ENCODE peak calls at places on chromosomes 11 and 22, in nine cellular contexts. One of them, this sample, is unnamed.

GRCh38 chr22:44572414-44573207 is 74.6 kb upstream of the RTL6 start:
- DNase-seq in A549: no peak
- DNase-seq in sigmoid colon: peak; percentile 57
- DNase-seq in esophagus muscularis mucosa: no peak
- DNase-seq in tibial nerve: no peak
- DNase-seq in K562: no peak
- DNase-seq in H1: no peak
- DNase-seq in transverse colon: no peak
- DNase-seq in ovary: no peak
- DNase-seq in this sample: peak; percentile 20

GRCh38 chr11:119026970-119027369 is 3.7 kb downstream of the SLC37A4 start:
- DNase-seq in tibial nerve: no peak
- DNase-seq in K562: peak; percentile 7
- DNase-seq in A549: no peak
- DNase-seq in ovary: no peak
- DNase-seq in esophagus muscularis mucosa: no peak
- DNase-seq in H1: no peak
- DNase-seq in transverse colon: no peak
- DNase-seq in sigmoid colon: no peak
- DNase-seq in this sample: no peak

GRCh38 chr22:27537481-27537891 is 264.1 kb downstream of the MN1 start:
- DNase-seq in A549: no peak
- DNase-seq in tibial nerve: no peak
- DNase-seq in esophagus muscularis mucosa: no peak
- DNase-seq in transverse colon: peak; percentile 15
- DNase-seq in sigmoid colon: peak; percentile 83
- DNase-seq in H1: no peak
- DNase-seq in K562: no peak
- DNase-seq in ovary: peak; percentile 19
- DNase-seq in this sample: no peak

GRCh38 chr11:64591257-64592233 is 525 bp downstream of the SLC22A12 start:
- DNase-seq in esophagus muscularis mucosa: no peak
- DNase-seq in K562: no peak
- DNase-seq in ovary: no peak
- DNase-seq in sigmoid colon: peak; percentile 49
- DNase-seq in tibial nerve: no peak
- DNase-seq in transverse colon: no peak
- DNase-seq in H1: no peak
- DNase-seq in A549: no peak
- DNase-seq in this sample: no peak

GRCh38 chr22:17951315-17951714 is 73.0 kb downstream of the MICAL3 start:
- DNase-seq in tibial nerve: no peak
- DNase-seq in esophagus muscularis mucosa: no peak
- DNase-seq in transverse colon: no peak
- DNase-seq in K562: no peak
- DNase-seq in sigmoid colon: no peak
- DNase-seq in H1: no peak
- DNase-seq in ovary: no peak
- DNase-seq in A549: no peak
- DNase-seq in this sample: no peak

GRCh38 chr11:65791719-65792213 is 4.9 kb downstream of the OVOL1 start:
- DNase-seq in A549: no peak
- DNase-seq in ovary: no peak
- DNase-seq in transverse colon: peak; percentile 87
- DNase-seq in K562: no peak
- DNase-seq in sigmoid colon: no peak
- DNase-seq in esophagus muscularis mucosa: no peak
- DNase-seq in H1: no peak
- DNase-seq in tibial nerve: no peak
- DNase-seq in this sample: peak; percentile 62

GRCh38 chr11:12008790-12009616 is 577 bp upstream of the DKK3 start:
- DNase-seq in K562: peak; percentile 93
- DNase-seq in sigmoid colon: peak; percentile 76
- DNase-seq in A549: peak; percentile 38
- DNase-seq in H1: peak; percentile 88
- DNase-seq in tibial nerve: no peak
- DNase-seq in esophagus muscularis mucosa: no peak
- DNase-seq in transverse colon: peak; percentile 14
- DNase-seq in ovary: peak; percentile 20
- DNase-seq in this sample: peak; percentile 47

GRCh38 chr22:18990355-18991137 is 54.5 kb upstream of the PRODH start:
- DNase-seq in tibial nerve: no peak
- DNase-seq in K562: no peak
- DNase-seq in A549: no peak
- DNase-seq in transverse colon: no peak
- DNase-seq in esophagus muscularis mucosa: no peak
- DNase-seq in ovary: no peak
- DNase-seq in H1: peak; percentile 37
- DNase-seq in sigmoid colon: no peak
- DNase-seq in this sample: no peak

GRCh38 chr11:119741369-119742262 is 12.6 kb upstream of the NECTIN1 start:
- DNase-seq in esophagus muscularis mucosa: no peak
- DNase-seq in H1: peak; percentile 95
- DNase-seq in transverse colon: peak; percentile 75
- DNase-seq in K562: peak; percentile 83
- DNase-seq in ovary: no peak
- DNase-seq in tibial nerve: no peak
- DNase-seq in A549: peak; percentile 20
- DNase-seq in sigmoid colon: no peak
- DNase-seq in this sample: peak; percentile 69

GRCh38 chr11:2472428-2473186 is 27.8 kb downstream of the KCNQ1 start:
- DNase-seq in sigmoid colon: no peak
- DNase-seq in ovary: no peak
- DNase-seq in K562: no peak
- DNase-seq in tibial nerve: no peak
- DNase-seq in transverse colon: no peak
- DNase-seq in A549: no peak
- DNase-seq in H1: no peak
- DNase-seq in esophagus muscularis mucosa: peak; percentile 55
- DNase-seq in this sample: peak; percentile 13

GRCh38 chr11:9748361-9748970 is 84.6 kb downstream of the SWAP70 start:
- DNase-seq in esophagus muscularis mucosa: no peak
- DNase-seq in tibial nerve: no peak
- DNase-seq in transverse colon: peak; percentile 57
- DNase-seq in ovary: no peak
- DNase-seq in H1: peak; percentile 64
- DNase-seq in sigmoid colon: peak; percentile 77
- DNase-seq in A549: peak; percentile 85
- DNase-seq in K562: peak; percentile 40
- DNase-seq in this sample: peak; percentile 42

GRCh38 chr11:112225753-112226061 is 521 bp upstream of the PTS start:
- DNase-seq in transverse colon: peak; percentile 79
- DNase-seq in A549: no peak
- DNase-seq in esophagus muscularis mucosa: no peak
- DNase-seq in tibial nerve: peak; percentile 21
- DNase-seq in ovary: no peak
- DNase-seq in H1: no peak
- DNase-seq in sigmoid colon: peak; percentile 90
- DNase-seq in K562: no peak
- DNase-seq in this sample: no peak

GRCh38 chr11:115623021-115623451 is 118.8 kb upstream of the CADM1 start:
- DNase-seq in H1: no peak
- DNase-seq in tibial nerve: no peak
- DNase-seq in sigmoid colon: peak; percentile 89
- DNase-seq in transverse colon: peak; percentile 59
- DNase-seq in ovary: peak; percentile 59
- DNase-seq in esophagus muscularis mucosa: no peak
- DNase-seq in K562: no peak
- DNase-seq in A549: peak; percentile 23
- DNase-seq in this sample: peak; percentile 42

GRCh38 chr11:118366287-118366686 is 6.9 kb downstream of the UBE4A start:
- DNase-seq in H1: no peak
- DNase-seq in tibial nerve: no peak
- DNase-seq in esophagus muscularis mucosa: no peak
- DNase-seq in K562: no peak
- DNase-seq in sigmoid colon: no peak
- DNase-seq in transverse colon: no peak
- DNase-seq in A549: no peak
- DNase-seq in ovary: no peak
- DNase-seq in this sample: no peak

GRCh38 chr11:76282786-76283185 is 76.5 kb upstream of the WNT11 start:
- DNase-seq in ovary: no peak
- DNase-seq in A549: no peak
- DNase-seq in K562: no peak
- DNase-seq in tibial nerve: no peak
- DNase-seq in transverse colon: no peak
- DNase-seq in H1: no peak
- DNase-seq in esophagus muscularis mucosa: no peak
- DNase-seq in sigmoid colon: no peak
- DNase-seq in this sample: no peak

GRCh38 chr11:76285397-76285796 is 79.1 kb upstream of the WNT11 start:
- DNase-seq in tibial nerve: no peak
- DNase-seq in esophagus muscularis mucosa: no peak
- DNase-seq in H1: no peak
- DNase-seq in K562: no peak
- DNase-seq in transverse colon: no peak
- DNase-seq in A549: no peak
- DNase-seq in sigmoid colon: no peak
- DNase-seq in ovary: no peak
- DNase-seq in this sample: no peak

GRCh38 chr11:76282106-76282630 is 75.9 kb upstream of the WNT11 start:
- DNase-seq in K562: no peak
- DNase-seq in H1: no peak
- DNase-seq in transverse colon: no peak
- DNase-seq in A549: no peak
- DNase-seq in ovary: no peak
- DNase-seq in esophagus muscularis mucosa: no peak
- DNase-seq in sigmoid colon: no peak
- DNase-seq in tibial nerve: no peak
- DNase-seq in this sample: no peak

GRCh38 chr11:76283190-76283589 is 76.9 kb upstream of the WNT11 start:
- DNase-seq in H1: no peak
- DNase-seq in esophagus muscularis mucosa: no peak
- DNase-seq in tibial nerve: no peak
- DNase-seq in transverse colon: no peak
- DNase-seq in K562: no peak
- DNase-seq in ovary: no peak
- DNase-seq in A549: no peak
- DNase-seq in sigmoid colon: no peak
- DNase-seq in this sample: no peak

DNA sequence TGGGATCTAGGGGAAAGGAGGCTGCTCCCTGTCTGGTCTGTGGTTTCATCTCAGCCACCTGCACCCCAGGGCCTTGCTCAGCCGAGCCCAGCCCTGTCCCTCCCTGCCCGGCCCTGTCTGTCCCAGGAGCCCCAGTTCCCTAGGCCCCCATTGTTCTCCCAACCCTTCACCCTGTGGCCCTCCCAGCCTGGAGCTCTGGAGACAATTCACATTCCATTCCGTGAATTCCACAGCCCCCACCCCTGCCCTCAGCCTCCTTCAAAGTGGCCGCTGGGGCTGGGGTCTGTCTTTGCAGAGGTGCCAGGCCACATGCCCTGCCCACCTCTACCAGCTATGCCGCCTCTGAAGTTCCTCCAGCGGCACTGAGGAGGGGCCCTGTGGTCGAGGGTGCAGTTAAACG is 77.9 kb upstream of the WNT11 start:
- DNase-seq in esophagus muscularis mucosa: no peak
- DNase-seq in K562: no peak
- DNase-seq in A549: no peak
- DNase-seq in sigmoid colon: no peak
- DNase-seq in tibial nerve: no peak
- DNase-seq in ovary: no peak
- DNase-seq in transverse colon: no peak
- DNase-seq in H1: no peak
- DNase-seq in this sample: no peak
- TF ChIP-seq EP300 in esophagus muscularis mucosa: no peak
- TF ChIP-seq EP300 in K562: no peak
- TF ChIP-seq EP300 in A549: no peak
- TF ChIP-seq EP300 in sigmoid colon: no peak
- TF ChIP-seq EP300 in tibial nerve: no peak
- TF ChIP-seq EP300 in ovary: no peak
- TF ChIP-seq EP300 in transverse colon: no peak
- TF ChIP-seq EP300 in H1: no peak
- TF ChIP-seq EP300 in this sample: no peak

DNA sequence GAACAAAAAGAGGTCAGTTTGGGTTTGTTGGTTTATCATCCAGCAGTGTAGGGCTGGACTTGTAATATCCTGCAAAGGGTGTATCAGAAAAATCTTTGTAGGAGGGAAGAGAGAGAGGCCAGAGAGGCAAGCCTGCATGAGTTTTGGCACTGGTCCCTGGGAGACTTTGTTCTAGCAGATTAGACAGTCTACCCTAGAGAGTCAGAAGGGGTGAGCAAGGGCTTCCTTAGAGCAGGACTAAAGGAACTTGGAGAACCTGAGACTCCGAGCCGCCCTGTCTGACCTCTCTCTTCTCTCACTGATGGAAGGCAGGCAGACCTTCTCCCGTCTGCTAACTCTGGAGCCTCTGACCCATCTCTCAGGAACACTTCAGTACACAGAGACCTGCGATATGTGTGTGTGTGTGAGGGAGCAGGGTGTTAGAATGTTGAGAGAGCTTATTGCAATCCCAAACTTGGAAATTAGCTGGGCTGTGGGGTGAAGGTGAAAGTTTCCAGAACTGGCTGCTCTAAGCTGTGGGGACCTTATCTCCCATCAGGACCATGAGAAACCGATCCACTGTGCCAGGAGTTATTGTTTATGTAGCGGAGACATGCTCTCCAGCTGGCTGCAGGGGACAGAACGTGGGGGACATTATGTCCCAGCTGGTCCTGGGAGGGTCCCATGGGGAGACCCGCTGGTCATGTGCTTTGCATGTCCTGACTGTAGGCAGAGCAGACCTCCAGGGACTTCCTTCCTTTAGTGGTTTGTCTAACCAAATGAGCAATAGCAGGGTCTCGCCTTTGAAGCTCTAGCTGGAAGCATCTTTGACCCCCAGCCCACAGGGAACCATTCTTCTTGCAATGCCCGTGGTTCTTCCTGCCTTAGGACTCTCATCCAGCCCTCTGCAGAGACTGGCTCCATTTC is 51.1 kb downstream of the TIMP3 start:
- DNase-seq in transverse colon: no peak
- DNase-seq in K562: no peak
- DNase-seq in esophagus muscularis mucosa: no peak
- DNase-seq in tibial nerve: peak; percentile 36
- DNase-seq in ovary: peak; percentile 82
- DNase-seq in H1: no peak
- DNase-seq in sigmoid colon: peak; percentile 86
- DNase-seq in A549: no peak
- DNase-seq in this sample: no peak
- TF ChIP-seq EP300 in transverse colon: peak; percentile 48
- TF ChIP-seq EP300 in K562: no peak
- TF ChIP-seq EP300 in esophagus muscularis mucosa: peak; percentile 33
- TF ChIP-seq EP300 in tibial nerve: peak; percentile 53
- TF ChIP-seq EP300 in ovary: peak; percentile 46
- TF ChIP-seq EP300 in H1: no peak
- TF ChIP-seq EP300 in sigmoid colon: no peak
- TF ChIP-seq EP300 in A549: no peak
- TF ChIP-seq EP300 in this sample: peak; percentile 65

GRCh38 chr11:35013514-35014191 is 97.2 kb downstream of the PDHX start:
- DNase-seq in sigmoid colon: no peak
- DNase-seq in K562: no peak
- DNase-seq in A549: no peak
- DNase-seq in H1: no peak
- DNase-seq in transverse colon: no peak
- DNase-seq in esophagus muscularis mucosa: no peak
- DNase-seq in tibial nerve: no peak
- DNase-seq in ovary: no peak
- DNase-seq in this sample: no peak
- TF ChIP-seq EP300 in sigmoid colon: no peak
- TF ChIP-seq EP300 in K562: no peak
- TF ChIP-seq EP300 in A549: no peak
- TF ChIP-seq EP300 in H1: no peak
- TF ChIP-seq EP300 in transverse colon: no peak
- TF ChIP-seq EP300 in esophagus muscularis mucosa: no peak
- TF ChIP-seq EP300 in tibial nerve: no peak
- TF ChIP-seq EP300 in ovary: no peak
- TF ChIP-seq EP300 in this sample: no peak

GRCh38 chr11:105448703-105449079 is 161.2 kb upstream of the GRIA4 start:
- DNase-seq in H1: no peak
- DNase-seq in transverse colon: no peak
- DNase-seq in sigmoid colon: no peak
- DNase-seq in K562: no peak
- DNase-seq in ovary: no peak
- DNase-seq in A549: no peak
- DNase-seq in esophagus muscularis mucosa: no peak
- DNase-seq in tibial nerve: no peak
- DNase-seq in this sample: no peak
- TF ChIP-seq EP300 in H1: no peak
- TF ChIP-seq EP300 in transverse colon: no peak
- TF ChIP-seq EP300 in sigmoid colon: no peak
- TF ChIP-seq EP300 in K562: no peak
- TF ChIP-seq EP300 in ovary: no peak
- TF ChIP-seq EP300 in A549: no peak
- TF ChIP-seq EP300 in esophagus muscularis mucosa: no peak
- TF ChIP-seq EP300 in tibial nerve: no peak
- TF ChIP-seq EP300 in this sample: no peak

This sample was measured in stomach.